ENCODE peak calls at places on chromosomes 11 and 22, in nine cellular contexts. B, U, D, F, H, Z, N, K and M are unnamed samples.

GRCh38 chr11:130074736-130075135 is 5.0 kb downstream of the APLP2 start:
- DNase-seq in H (no peak), N (no peak), U (no peak), K (no peak), B (no peak), F (no peak), Z (no peak), D (no peak), M (no peak)

GRCh38 chr11:22787565-22788162 is 41.9 kb downstream of the SVIP start:
- DNase-seq in D (no peak), Z (peak), N (no peak), K (peak), B (no peak), F (no peak), H (peak), U (peak), M (no peak)

GRCh38 chr22:48352086-48352911 is 1475.4 kb downstream of the BRD1 start:
- DNase-seq in K (no peak), Z (no peak), H (no peak), F (no peak), D (no peak), B (no peak), N (no peak), U (no peak), M (no peak)

GRCh38 chr11:125110996-125111340 is 458 bp downstream of the TMEM218 start:
- DNase-seq in U (no peak), H (no peak), D (no peak), Z (no peak), N (no peak), K (peak), B (no peak), F (no peak), M (no peak)

GRCh38 chr11:76806608-76807205 is 23.6 kb downstream of the TSKU start:
- DNase-seq in H (no peak), Z (no peak), N (no peak), B (no peak), K (no peak), D (no peak), F (peak), U (no peak), M (no peak)

GRCh38 chr11:1293619-1294015 is 15.8 kb downstream of the TOLLIP start:
- DNase-seq in Z (no peak), K (peak), H (no peak), U (peak), D (no peak), B (no peak), N (no peak), F (no peak), M (no peak)

GRCh38 chr11:9815486-9816136 is 151.7 kb downstream of the SWAP70 start:
- DNase-seq in B (no peak), F (no peak), N (no peak), D (no peak), K (no peak), H (no peak), U (no peak), Z (peak), M (no peak)

GRCh38 chr22:49326558-49326957 is 501.1 kb downstream of the BRD1 start:
- DNase-seq in N (no peak), K (no peak), U (no peak), Z (no peak), H (no peak), D (no peak), B (no peak), F (no peak), M (no peak)

GRCh38 chr22:31872209-31872608 is 72.1 kb upstream of the YWHAH start:
- DNase-seq in Z (no peak), D (no peak), B (no peak), U (no peak), N (no peak), H (no peak), F (no peak), K (peak), M (no peak)
- TF ChIP-seq CTCF in Z (peak), D (no peak), B (no peak), U (no peak), N (no peak), H (no peak), F (no peak), K (no peak), M (no peak)

DNA sequence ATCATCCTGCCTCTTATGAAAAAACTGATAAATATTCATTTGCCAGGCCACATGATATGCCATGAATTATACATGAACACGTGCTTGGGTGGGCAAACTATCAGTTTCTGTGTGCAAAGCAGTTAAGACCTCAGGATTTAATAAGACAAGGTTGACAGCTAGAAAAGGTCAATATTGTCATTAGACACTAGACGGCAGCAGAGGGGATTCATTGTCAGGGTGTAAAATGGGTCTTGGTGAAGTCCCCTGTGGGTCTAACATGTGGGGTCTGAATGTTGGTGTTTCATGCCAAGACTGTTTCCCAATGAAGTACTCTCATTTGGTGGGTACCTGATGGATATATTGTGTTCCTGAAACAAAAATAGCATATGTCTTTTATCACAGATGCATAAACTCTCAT is 111.9 kb downstream of the MYO18B start:
- DNase-seq in F (no peak), Z (no peak), K (no peak), N (no peak), H (no peak), U (no peak), B (no peak), D (no peak), M (no peak)
- TF ChIP-seq CTCF in F (no peak), Z (no peak), K (peak), N (peak), H (no peak), U (peak), B (peak), D (no peak), M (no peak)

GRCh38 chr11:102004220-102004619 is 43.0 kb upstream of the CFAP300 start:
- DNase-seq in H (no peak), B (no peak), F (no peak), Z (no peak), N (no peak), K (no peak), D (no peak), U (no peak), M (no peak)
- TF ChIP-seq CTCF in H (no peak), B (no peak), F (no peak), Z (no peak), N (no peak), K (no peak), D (no peak), U (no peak), M (no peak)

DNA sequence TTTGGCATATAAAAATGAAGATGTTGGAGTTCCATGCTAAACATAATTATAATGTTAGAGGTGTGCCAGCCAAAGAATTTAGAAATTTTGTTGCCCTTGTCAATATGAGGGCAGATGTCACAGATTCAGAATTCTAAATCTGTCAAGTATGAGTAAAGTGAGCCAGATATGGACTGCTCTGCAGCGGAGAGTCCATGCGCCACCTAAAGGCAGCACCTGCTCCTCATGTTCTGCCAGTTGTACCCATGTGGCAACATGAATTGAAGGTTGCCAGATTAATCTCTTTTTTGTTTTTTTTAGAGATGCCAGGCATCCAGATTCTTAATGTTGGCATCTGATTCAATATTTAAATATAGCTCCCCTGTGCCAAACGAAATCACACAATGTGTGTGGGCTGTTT is 678.6 kb upstream of the ANO5 start:
- DNase-seq in K (peak), N (no peak), F (no peak), D (no peak), B (no peak), U (peak), Z (no peak), H (no peak), M (no peak)
- TF ChIP-seq CTCF in K (no peak), N (peak), F (peak), D (no peak), B (peak), U (peak), Z (no peak), H (no peak), M (no peak)

GRCh38 chr11:121587182-121587581 is 134.4 kb upstream of the SORL1-AS1 start:
- DNase-seq in N (no peak), U (no peak), F (peak), B (no peak), Z (no peak), H (no peak), K (no peak), D (no peak), M (no peak)

GRCh38 chr11:121586727-121587126 is 134.0 kb upstream of the SORL1-AS1 start:
- DNase-seq in B (no peak), D (no peak), K (no peak), N (no peak), F (peak), H (no peak), Z (no peak), U (no peak), M (no peak)

GRCh38 chr11:121581607-121582006 is 128.8 kb upstream of the SORL1-AS1 start:
- DNase-seq in U (no peak), N (no peak), D (no peak), F (no peak), B (no peak), K (no peak), Z (no peak), H (no peak), M (no peak)

GRCh38 chr11:121582296-121582695 is 129.5 kb upstream of the SORL1-AS1 start:
- DNase-seq in K (no peak), F (no peak), H (no peak), N (no peak), U (no peak), D (no peak), Z (no peak), B (no peak), M (no peak)

DNA sequence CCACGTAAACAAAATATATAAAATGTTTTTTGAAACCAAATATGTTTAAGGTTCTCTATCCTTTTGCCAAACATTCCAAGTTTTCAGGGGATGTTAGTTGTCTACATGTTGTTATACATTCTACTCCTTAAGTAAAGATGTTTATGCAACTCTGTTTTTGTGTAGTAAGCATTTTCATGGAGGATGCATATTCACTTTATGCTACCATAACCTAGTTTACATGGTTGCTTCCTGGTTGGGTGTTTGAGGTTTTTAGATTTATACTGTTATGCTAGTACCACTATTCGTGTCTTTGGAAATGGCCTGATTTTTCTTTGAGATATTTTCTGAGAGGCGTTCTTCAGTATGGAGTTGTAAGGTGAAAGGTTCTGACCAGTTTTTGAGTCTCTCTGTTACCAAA is 131.1 kb upstream of the SORL1-AS1 start:
- DNase-seq in D (no peak), K (no peak), N (no peak), H (no peak), B (no peak), Z (no peak), U (no peak), F (no peak), M (no peak)
- TF ChIP-seq CTCF in D (no peak), K (no peak), N (no peak), H (no peak), B (no peak), Z (no peak), U (no peak), F (no peak), M (no peak)

GRCh38 chr11:33257160-33257896 is at the start of gene HIPK3:
- DNase-seq in U (peak), Z (peak), B (peak), K (peak), D (peak), H (no peak), F (peak), N (peak), M (peak)
- TF ChIP-seq CTCF in U (no peak), Z (no peak), B (no peak), K (no peak), D (peak), H (no peak), F (no peak), N (peak), M (no peak)

GRCh38 chr11:57645716-57646085 is 4.0 kb downstream of the YPEL4 start:
- DNase-seq in B (no peak), N (no peak), K (no peak), U (no peak), D (no peak), F (no peak), Z (no peak), H (no peak), M (no peak)

GRCh38 chr11:57647368-57647767 is 2.3 kb downstream of the YPEL4 start:
- DNase-seq in U (peak), K (no peak), D (no peak), H (no peak), F (no peak), B (no peak), Z (no peak), N (no peak), M (no peak)

GRCh38 chr11:57646221-57646620 is 3.5 kb downstream of the YPEL4 start:
- DNase-seq in N (no peak), D (no peak), Z (no peak), U (no peak), H (no peak), F (no peak), K (no peak), B (no peak), M (no peak)

GRCh38 chr11:57647960-57648776 is 1.5 kb downstream of the YPEL4 start:
- DNase-seq in B (no peak), K (no peak), D (no peak), F (no peak), H (no peak), U (peak), Z (no peak), N (no peak), M (no peak)

GRCh38 chr11:57646756-57647303 is 2.9 kb downstream of the YPEL4 start:
- DNase-seq in F (no peak), N (no peak), Z (no peak), B (no peak), D (no peak), K (no peak), H (no peak), U (no peak), M (no peak)
- TF ChIP-seq CTCF in F (no peak), N (no peak), Z (no peak), B (no peak), D (no peak), K (no peak), H (no peak), U (no peak), M (no peak)

DNA sequence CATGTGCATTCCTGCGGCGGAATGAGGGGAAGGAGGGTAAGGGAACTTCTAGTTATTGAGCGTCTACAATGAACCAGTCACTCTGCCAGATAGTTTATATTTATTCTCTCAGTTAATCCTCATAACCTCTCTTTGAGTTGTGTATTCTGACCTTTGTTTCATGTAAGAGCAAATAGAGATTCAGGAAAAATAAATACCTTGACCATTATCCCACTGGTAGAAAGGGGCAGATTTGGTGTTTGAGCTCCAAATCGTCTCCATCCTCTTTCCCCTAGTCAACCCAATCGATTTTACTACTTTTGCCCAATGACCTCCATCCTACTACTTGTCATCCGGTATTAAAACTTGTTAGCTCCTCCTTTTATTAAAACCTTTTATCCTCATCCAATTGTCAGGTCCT is 157.1 kb upstream of the SESN3 start:
- DNase-seq in Z (no peak), D (no peak), F (no peak), K (no peak), B (no peak), H (no peak), N (no peak), U (no peak), M (no peak)
- TF ChIP-seq CTCF in Z (no peak), D (no peak), F (no peak), K (no peak), B (no peak), H (no peak), N (no peak), U (no peak), M (no peak)

GRCh38 chr22:19722915-19723164 is 499 bp upstream of the GP1BB start:
- DNase-seq in H (no peak), U (no peak), B (no peak), K (no peak), N (no peak), D (no peak), Z (no peak), F (no peak), M (no peak)

GRCh38 chr22:19724927-19725661 is 1.8 kb downstream of the GP1BB start:
- DNase-seq in K (no peak), U (no peak), B (no peak), F (no peak), H (no peak), Z (no peak), D (no peak), N (no peak), M (no peak)

GRCh38 chr22:19722175-19722914 is 994 bp upstream of the GP1BB start:
- DNase-seq in U (peak), N (no peak), D (no peak), K (no peak), F (no peak), H (no peak), Z (no peak), B (no peak), M (no peak)

GRCh38 chr22:19723990-19724827 is 870 bp downstream of the GP1BB start:
- DNase-seq in B (peak), D (no peak), U (peak), Z (no peak), N (peak), F (no peak), K (peak), H (no peak), M (no peak)

DNA sequence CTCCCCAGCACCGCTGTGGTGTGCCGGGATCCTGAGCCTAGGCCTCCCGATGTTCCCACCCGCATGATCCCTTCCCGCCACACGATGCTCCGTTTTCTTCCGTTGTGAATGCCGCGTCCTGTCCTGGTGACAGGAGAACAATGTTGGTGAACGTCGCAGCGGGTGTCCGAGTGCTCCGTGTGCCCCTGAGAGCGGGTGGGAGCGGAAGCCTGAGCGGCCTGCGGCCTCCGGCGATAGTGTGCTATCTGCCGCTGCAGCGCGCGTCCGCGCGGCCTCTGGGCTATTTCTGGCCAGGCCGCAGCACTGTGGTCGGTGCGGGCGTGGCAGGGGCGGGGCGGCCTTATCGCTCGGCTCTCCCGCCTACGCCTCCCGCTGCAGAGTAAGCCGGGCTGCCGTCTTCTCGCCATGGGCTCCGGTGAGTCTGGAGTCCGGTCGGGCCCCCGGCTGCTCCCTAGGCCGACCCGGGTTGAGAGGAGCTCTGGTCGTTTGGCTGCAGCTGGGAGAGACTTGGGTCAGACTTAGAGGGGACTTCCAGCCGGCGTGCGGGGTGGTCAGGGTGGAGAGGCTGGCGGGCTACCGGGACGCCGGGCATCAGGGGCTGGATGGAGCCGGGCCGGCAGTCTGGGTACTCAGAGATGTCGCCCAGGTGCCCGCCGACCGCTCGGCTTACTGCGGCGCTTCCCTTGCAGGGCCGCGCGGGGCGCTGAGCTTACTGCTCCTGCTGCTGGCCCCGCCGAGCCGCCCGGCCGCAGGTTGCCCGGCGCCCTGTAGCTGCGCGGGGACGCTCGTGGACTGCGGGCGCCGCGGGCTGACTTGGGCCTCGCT is at the start of gene GP1BB:
- DNase-seq in Z (no peak), B (peak), U (peak), K (peak), D (no peak), H (no peak), F (peak), N (no peak), M (no peak)
- TF ChIP-seq CTCF in Z (no peak), B (peak), U (peak), K (peak), D (no peak), H (no peak), F (no peak), N (no peak), M (no peak)

GRCh38 chr11:62241095-62241494 is 944 bp upstream of the SCGB1D2 start:
- DNase-seq in K (no peak), H (no peak), D (no peak), N (no peak), F (no peak), U (no peak), B (no peak), Z (no peak), M (no peak)

GRCh38 chr11:62242021-62242420 is at the start of gene SCGB1D2:
- DNase-seq in F (no peak), K (peak), B (no peak), D (no peak), Z (no peak), U (no peak), N (no peak), H (no peak), M (no peak)

GRCh38 chr11:62245271-62245753 is 3.3 kb downstream of the SCGB1D2 start:
- DNase-seq in H (no peak), B (peak), D (no peak), K (peak), N (peak), F (peak), U (no peak), Z (peak), M (no peak)
- TF ChIP-seq CTCF in H (no peak), B (no peak), D (no peak), K (no peak), N (peak), F (no peak), U (no peak), Z (peak), M (no peak)